ENCODE peak calls at places on chromosomes 11 and 22, in six cellular contexts. L, G, B, Q, N and R are unnamed samples.

GRCh38 chr11:67648796-67649613 is 1.5 kb downstream of the ACY3 start:
- DNase-seq in L (no peak), B (no peak), N (no peak), Q (no peak), G (no peak), R (no peak)

GRCh38 chr11:11351042-11351586 is 1.9 kb downstream of the CSNK2A3 start:
- DNase-seq in G (no peak), Q (no peak), L (no peak), B (no peak), N (no peak), R (no peak)

GRCh38 chr11:2577071-2578005 is 122.5 kb downstream of the KCNQ1OT1 start:
- DNase-seq in G (no peak), B (no peak), N (no peak), Q (peak), L (no peak), R (peak)

GRCh38 chr11:113477321-113477720 is 2.1 kb upstream of the DRD2 start:
- DNase-seq in L (no peak), N (no peak), G (no peak), B (no peak), Q (no peak), R (no peak)

GRCh38 chr11:76553554-76554476 is 109.0 kb downstream of the EMSY start:
- DNase-seq in B (no peak), N (peak), Q (no peak), L (no peak), G (no peak), R (no peak)

GRCh38 chr22:46728470-46728869 is 9.6 kb downstream of the CERK start:
- DNase-seq in G (no peak), Q (no peak), N (no peak), L (no peak), B (no peak), R (peak)

GRCh38 chr11:96045622-96046456 is 121.9 kb upstream of the MTMR2 start:
- DNase-seq in B (peak), L (peak), Q (peak), N (peak), G (peak), R (peak)

GRCh38 chr22:31610611-31611010 is 51.4 kb downstream of the PISD start:
- DNase-seq in L (no peak), G (no peak), B (no peak), N (no peak), Q (no peak), R (peak)

GRCh38 chr11:75878968-75879367 is 64.0 kb downstream of the UVRAG start:
- DNase-seq in Q (no peak), G (no peak), N (no peak), L (no peak), B (no peak), R (no peak)

GRCh38 chr11:19301336-19301735 is 60.6 kb upstream of the E2F8 start:
- DNase-seq in N (no peak), Q (no peak), L (no peak), G (no peak), B (no peak), R (no peak)

GRCh38 chr22:41688365-41689211 is at the start of gene SNU13:
- DNase-seq in L (peak), N (peak), G (peak), Q (peak), B (peak), R (peak)
- H3K4me3 ChIP-seq in L (peak), N (peak), G (peak), Q (peak), B (peak), R (peak)

GRCh38 chr11:131687291-131688055 is 317.1 kb downstream of the NTM start:
- DNase-seq in G (no peak), B (no peak), Q (no peak), L (no peak), N (no peak), R (peak)
- H3K4me3 ChIP-seq in G (no peak), B (no peak), Q (no peak), L (no peak), N (no peak), R (no peak)

GRCh38 chr11:33801821-33802413 is 27.6 kb upstream of the FBXO3 start:
- DNase-seq in L (no peak), N (peak), B (no peak), Q (no peak), G (no peak), R (no peak)
- H3K4me3 ChIP-seq in L (peak), N (peak), B (no peak), Q (no peak), G (peak), R (peak)

DNA sequence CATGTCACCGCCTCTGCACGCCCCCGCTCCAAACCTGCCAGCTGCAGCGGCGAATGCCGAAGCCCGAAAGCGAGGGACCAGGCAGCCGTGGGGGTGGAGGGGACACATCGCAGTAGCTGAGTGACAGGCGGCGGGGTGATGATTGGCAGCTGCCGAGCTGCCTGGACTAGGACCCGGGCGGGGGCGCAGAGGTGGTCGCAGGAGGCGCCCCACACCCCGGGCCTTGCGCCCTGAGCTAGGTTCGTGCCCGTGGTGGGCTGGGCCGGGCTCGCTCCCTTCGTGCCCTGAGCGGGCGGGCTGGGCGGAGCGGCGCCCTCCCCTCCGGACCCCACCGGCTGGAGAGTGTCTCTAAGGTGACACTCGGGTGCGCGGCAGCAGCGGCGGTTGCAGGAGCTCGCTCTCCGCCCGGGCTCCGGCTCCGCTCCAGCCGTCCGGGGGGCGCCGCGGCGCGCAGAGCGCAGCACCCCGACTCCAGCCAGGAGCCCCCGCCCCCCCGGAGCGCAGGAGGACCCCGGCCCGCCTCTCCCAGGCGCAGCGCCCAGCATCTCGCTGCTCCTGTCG is 14.6 kb upstream of the DGKZ start:
- DNase-seq in Q (no peak), L (no peak), G (no peak), B (no peak), N (no peak), R (no peak)
- H3K4me3 ChIP-seq in Q (peak), L (peak), G (peak), B (peak), N (peak), R (peak)